ENCODE peak calls at places on chromosomes 4 and X, in four cellular contexts. U is Panc1, D is WTC11, I is natural killer cell. B is an unnamed sample.

GRCh38 chrX:39855748-39856129 is 242.0 kb downstream of the BCOR start:
- ATAC-seq in U (no peak), D (peak; percentile 59), I (peak; percentile 65), B (no peak)

GRCh38 chr4:108356209-108356535 is 187.4 kb upstream of the LEF1 start:
- ATAC-seq in U (no peak), D (no peak), I (no peak), B (no peak)

GRCh38 chr4:161987611-161988010 is 176.2 kb downstream of the FSTL5 start:
- ATAC-seq in U (no peak), D (peak; percentile 51), I (no peak), B (no peak)

GRCh38 chr4:111798840-111799239 is 346.4 kb upstream of the FAM241A start:
- ATAC-seq in U (no peak), D (peak; percentile 100), I (no peak), B (no peak)

GRCh38 chr4:41712413-41712812 is 36.1 kb downstream of the PHOX2B start:
- ATAC-seq in U (no peak), D (no peak), I (no peak), B (no peak)

GRCh38 chr4:108291137-108291536 is 122.4 kb upstream of the LEF1 start:
- ATAC-seq in U (no peak), D (no peak), I (no peak), B (no peak)

GRCh38 chr4:165085946-165086345 is 26.7 kb downstream of the TMEM192 start:
- ATAC-seq in U (no peak), D (no peak), I (no peak), B (no peak)

GRCh38 chr4:53346920-53347852 is 18.7 kb downstream of the SCFD2 start:
- ATAC-seq in U (peak; percentile 34), D (no peak), I (no peak), B (no peak)

GRCh38 chr4:10104211-10104990 is 12.2 kb downstream of the WDR1 start:
- ATAC-seq in U (no peak), D (no peak), I (no peak), B (no peak)

GRCh38 chrX:107565916-107566602 is 62.3 kb upstream of the PRPS1 start:
- ATAC-seq in U (peak; percentile 60), D (peak; percentile 78), I (no peak), B (no peak)

GRCh38 chr4:16524911-16525574 is 298.8 kb upstream of the TAPT1 start:
- ATAC-seq in U (no peak), D (no peak), I (no peak), B (peak; percentile 82)

GRCh38 chr4:87941537-87942392 is 33.7 kb upstream of the SPP1 start:
- ATAC-seq in U (no peak), D (peak; percentile 70), I (no peak), B (no peak)

B was measured in gastroesophageal sphincter.